ENCODE peak calls at places on chromosomes 13 and 19, in four cellular contexts. One of them, this sample, is unnamed.

GRCh38 chr13:76875256-76875655 is 10.9 kb downstream of the KCTD12 start:
- DNase-seq in PC-9: no peak
- DNase-seq in HCT116: no peak
- DNase-seq in A673: no peak
- DNase-seq in this sample: no peak

GRCh38 chr13:41652735-41653361 is 195.5 kb downstream of the RGCC start:
- DNase-seq in PC-9: peak
- DNase-seq in HCT116: peak
- DNase-seq in A673: peak
- DNase-seq in this sample: peak

GRCh38 chr19:16001481-16002312 is 52.9 kb downstream of the OR10H4 start:
- DNase-seq in PC-9: no peak
- DNase-seq in HCT116: no peak
- DNase-seq in A673: no peak
- DNase-seq in this sample: no peak

GRCh38 chr19:49430678-49431329 is 5.6 kb downstream of the GFY start:
- DNase-seq in PC-9: no peak
- DNase-seq in HCT116: no peak
- DNase-seq in A673: no peak
- DNase-seq in this sample: no peak

GRCh38 chr19:55340144-55340783 is 588 bp downstream of the KMT5C start:
- DNase-seq in PC-9: no peak
- DNase-seq in HCT116: no peak
- DNase-seq in A673: no peak
- DNase-seq in this sample: no peak

GRCh38 chr13:24692541-24692940 is 12.3 kb downstream of the ATP12A start:
- DNase-seq in PC-9: no peak
- DNase-seq in HCT116: no peak
- DNase-seq in A673: no peak
- DNase-seq in this sample: no peak

GRCh38 chr19:14821958-14822357 is 13.0 kb downstream of the OR7A5 start:
- DNase-seq in PC-9: no peak
- DNase-seq in HCT116: no peak
- DNase-seq in A673: no peak
- DNase-seq in this sample: no peak

GRCh38 chr13:84399320-84400085 is 517.2 kb upstream of the SLITRK1 start:
- DNase-seq in PC-9: no peak
- DNase-seq in HCT116: no peak
- DNase-seq in A673: peak
- DNase-seq in this sample: no peak

GRCh38 chr13:113302940-113303339 is 5.9 kb downstream of the LAMP1 start:
- DNase-seq in PC-9: no peak
- DNase-seq in HCT116: no peak
- DNase-seq in A673: no peak
- DNase-seq in this sample: no peak

GRCh38 chr19:2266183-2266993 is 10.2 kb upstream of the JSRP1 start:
- DNase-seq in PC-9: no peak
- DNase-seq in HCT116: no peak
- DNase-seq in A673: no peak
- DNase-seq in this sample: no peak

GRCh38 chr13:32134241-32134801 is 102.7 kb downstream of the FRY start:
- DNase-seq in PC-9: no peak
- DNase-seq in HCT116: no peak
- DNase-seq in A673: no peak
- DNase-seq in this sample: no peak

GRCh38 chr13:78131811-78132210 is 213.2 kb upstream of the EDNRB start:
- DNase-seq in PC-9: no peak
- DNase-seq in HCT116: no peak
- DNase-seq in A673: no peak
- DNase-seq in this sample: no peak

GRCh38 chr13:30926781-30927180 is 5.7 kb upstream of the TEX26 start:
- DNase-seq in PC-9: no peak
- DNase-seq in HCT116: no peak
- DNase-seq in A673: no peak
- DNase-seq in this sample: no peak

GRCh38 chr13:96581741-96582140 is 412.5 kb downstream of the OXGR1 start:
- DNase-seq in PC-9: no peak
- DNase-seq in HCT116: no peak
- DNase-seq in A673: no peak
- DNase-seq in this sample: no peak

GRCh38 chr13:39336964-39337363 is 266.0 kb downstream of the LHFPL6 start:
- DNase-seq in PC-9: no peak
- DNase-seq in HCT116: no peak
- DNase-seq in A673: no peak
- DNase-seq in this sample: no peak

GRCh38 chr13:39341238-39341637 is 261.8 kb downstream of the LHFPL6 start:
- DNase-seq in PC-9: no peak
- DNase-seq in HCT116: no peak
- DNase-seq in A673: peak
- DNase-seq in this sample: peak

GRCh38 chr13:39335721-39336120 is 267.3 kb downstream of the LHFPL6 start:
- DNase-seq in PC-9: no peak
- DNase-seq in HCT116: no peak
- DNase-seq in A673: no peak
- DNase-seq in this sample: no peak

GRCh38 chr13:39330504-39330903 is 272.5 kb downstream of the LHFPL6 start:
- DNase-seq in PC-9: no peak
- DNase-seq in HCT116: no peak
- DNase-seq in A673: no peak
- DNase-seq in this sample: no peak

GRCh38 chr13:39336207-39336606 is 266.8 kb downstream of the LHFPL6 start:
- DNase-seq in PC-9: no peak
- DNase-seq in HCT116: no peak
- DNase-seq in A673: no peak
- DNase-seq in this sample: no peak
- H3K27ac ChIP-seq in PC-9: no peak
- H3K27ac ChIP-seq in HCT116: no peak
- H3K27ac ChIP-seq in A673: no peak
- H3K27ac ChIP-seq in this sample: no peak

GRCh38 chr19:6711605-6712004 is 8.8 kb downstream of the C3 start:
- DNase-seq in PC-9: no peak
- DNase-seq in HCT116: no peak
- DNase-seq in A673: no peak
- DNase-seq in this sample: no peak

GRCh38 chr19:6711078-6711361 is 9.4 kb downstream of the C3 start:
- DNase-seq in PC-9: no peak
- DNase-seq in HCT116: no peak
- DNase-seq in A673: no peak
- DNase-seq in this sample: no peak

GRCh38 chr19:6712231-6712630 is 8.2 kb downstream of the C3 start:
- DNase-seq in PC-9: no peak
- DNase-seq in HCT116: no peak
- DNase-seq in A673: no peak
- DNase-seq in this sample: no peak

GRCh38 chr19:6709549-6709948 is 10.9 kb downstream of the C3 start:
- DNase-seq in PC-9: no peak
- DNase-seq in HCT116: no peak
- DNase-seq in A673: no peak
- DNase-seq in this sample: no peak

GRCh38 chr19:6710273-6711077 is 10.0 kb downstream of the C3 start:
- DNase-seq in PC-9: no peak
- DNase-seq in HCT116: no peak
- DNase-seq in A673: no peak
- DNase-seq in this sample: no peak
- TF ChIP-seq EZH2 in PC-9: no peak
- TF ChIP-seq EZH2 in HCT116: no peak
- TF ChIP-seq EZH2 in A673: no peak
- TF ChIP-seq EZH2 in this sample: no peak

GRCh38 chr19:4060621-4061177 is 6.0 kb downstream of the ZBTB7A start:
- DNase-seq in PC-9: no peak
- DNase-seq in HCT116: no peak
- DNase-seq in A673: no peak
- DNase-seq in this sample: no peak

GRCh38 chr19:4059931-4060620 is 6.6 kb downstream of the ZBTB7A start:
- DNase-seq in PC-9: peak
- DNase-seq in HCT116: no peak
- DNase-seq in A673: no peak
- DNase-seq in this sample: no peak

GRCh38 chr19:4058696-4059492 is 7.8 kb downstream of the ZBTB7A start:
- DNase-seq in PC-9: no peak
- DNase-seq in HCT116: no peak
- DNase-seq in A673: no peak
- DNase-seq in this sample: no peak

GRCh38 chr19:4059493-4059880 is 7.2 kb downstream of the ZBTB7A start:
- DNase-seq in PC-9: no peak
- DNase-seq in HCT116: no peak
- DNase-seq in A673: no peak
- DNase-seq in this sample: no peak

DNA sequence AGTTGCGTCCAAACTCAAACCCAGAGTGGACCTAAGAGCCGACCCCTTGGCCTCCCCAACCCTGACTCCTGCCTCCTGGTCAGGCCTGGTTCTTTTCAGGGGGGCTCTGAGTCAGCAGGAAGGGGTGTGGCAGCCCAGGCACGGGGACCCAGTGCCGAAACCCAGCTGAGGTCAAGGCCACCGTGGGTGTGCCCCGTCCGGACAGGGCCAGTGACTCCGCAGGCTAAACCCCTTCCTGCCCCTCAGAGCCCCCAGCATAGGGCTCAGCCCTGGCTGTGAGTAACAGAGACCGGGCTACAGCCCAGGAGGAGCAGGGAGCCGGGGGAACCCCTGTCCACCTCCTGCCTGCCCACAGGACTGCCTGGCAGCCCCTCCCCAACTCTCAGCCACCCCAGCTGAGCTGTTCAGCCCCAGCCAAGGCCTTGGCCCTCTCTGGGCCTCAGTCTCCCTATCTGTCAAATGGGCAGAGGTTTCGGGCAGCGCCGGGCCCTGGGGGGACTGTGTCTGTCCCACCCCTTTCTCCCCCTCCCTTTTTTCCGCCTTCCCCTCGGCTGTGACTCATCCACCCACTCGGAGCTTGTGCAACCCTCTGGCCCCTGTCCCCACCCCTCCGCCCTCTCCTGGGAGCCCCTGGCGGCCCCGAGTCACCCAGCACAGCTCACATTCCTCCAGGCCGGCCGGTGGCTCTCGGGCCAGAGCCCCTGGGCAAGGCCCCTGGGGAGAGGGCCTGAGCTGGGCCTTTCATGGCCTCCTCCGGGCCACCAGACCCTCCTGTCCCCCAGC is 8.6 kb downstream of the ZBTB7A start:
- DNase-seq in PC-9: peak
- DNase-seq in HCT116: peak
- DNase-seq in A673: peak
- DNase-seq in this sample: no peak
- H3K4me3 ChIP-seq in PC-9: peak
- H3K4me3 ChIP-seq in HCT116: peak
- H3K4me3 ChIP-seq in A673: no peak
- H3K4me3 ChIP-seq in this sample: no peak

GRCh38 chr19:6062274-6062673 is 48.0 kb downstream of the RFX2 start:
- DNase-seq in PC-9: no peak
- DNase-seq in HCT116: no peak
- DNase-seq in A673: no peak
- DNase-seq in this sample: no peak

GRCh38 chr19:6064016-6064702 is 46.1 kb downstream of the RFX2 start:
- DNase-seq in PC-9: peak
- DNase-seq in HCT116: no peak
- DNase-seq in A673: no peak
- DNase-seq in this sample: no peak

GRCh38 chr19:6064703-6065073 is 45.6 kb downstream of the RFX2 start:
- DNase-seq in PC-9: no peak
- DNase-seq in HCT116: no peak
- DNase-seq in A673: no peak
- DNase-seq in this sample: no peak

GRCh38 chr19:6062961-6063575 is 47.2 kb downstream of the RFX2 start:
- DNase-seq in PC-9: no peak
- DNase-seq in HCT116: no peak
- DNase-seq in A673: no peak
- DNase-seq in this sample: no peak

DNA sequence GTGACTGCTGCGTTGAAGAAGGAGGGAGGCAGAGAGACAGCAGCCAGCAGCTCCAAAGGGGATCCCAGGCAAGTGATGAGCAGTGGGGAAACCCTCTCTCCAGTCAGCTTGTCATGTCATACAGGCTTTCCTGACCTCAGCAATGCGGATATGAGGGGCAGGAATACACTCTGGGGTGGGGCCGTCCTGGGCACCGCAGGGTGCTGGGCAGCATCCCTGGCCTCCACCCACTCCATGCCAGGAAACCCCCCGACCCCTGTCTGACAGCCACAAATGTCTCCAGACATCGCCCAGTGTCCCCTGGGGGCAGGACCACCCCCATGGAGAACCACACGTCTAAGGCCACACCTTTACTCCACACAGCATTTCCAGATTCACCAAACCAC is 46.7 kb downstream of the RFX2 start:
- DNase-seq in PC-9: no peak
- DNase-seq in HCT116: no peak
- DNase-seq in A673: no peak
- DNase-seq in this sample: no peak
- H3K27ac ChIP-seq in PC-9: no peak
- H3K27ac ChIP-seq in HCT116: no peak
- H3K27ac ChIP-seq in A673: no peak
- H3K27ac ChIP-seq in this sample: no peak

GRCh38 chr19:423691-424466 is 14.9 kb upstream of the C2CD4C start:
- DNase-seq in PC-9: no peak
- DNase-seq in HCT116: no peak
- DNase-seq in A673: no peak
- DNase-seq in this sample: no peak

GRCh38 chr19:418761-419632 is 10.1 kb upstream of the C2CD4C start:
- DNase-seq in PC-9: no peak
- DNase-seq in HCT116: no peak
- DNase-seq in A673: no peak
- DNase-seq in this sample: no peak

GRCh38 chr19:422213-422916 is 13.4 kb upstream of the C2CD4C start:
- DNase-seq in PC-9: no peak
- DNase-seq in HCT116: no peak
- DNase-seq in A673: no peak
- DNase-seq in this sample: no peak

GRCh38 chr19:416416-416815 is 7.5 kb upstream of the C2CD4C start:
- DNase-seq in PC-9: no peak
- DNase-seq in HCT116: no peak
- DNase-seq in A673: no peak
- DNase-seq in this sample: no peak

GRCh38 chr19:419721-420515 is 11.0 kb upstream of the C2CD4C start:
- DNase-seq in PC-9: no peak
- DNase-seq in HCT116: no peak
- DNase-seq in A673: no peak
- DNase-seq in this sample: no peak
- TF ChIP-seq EZH2 in PC-9: no peak
- TF ChIP-seq EZH2 in HCT116: no peak
- TF ChIP-seq EZH2 in A673: no peak
- TF ChIP-seq EZH2 in this sample: no peak